ENCODE peak calls at places on chromosome X, in ten cellular contexts. One of them, this sample, is unnamed.

GRCh38 chrX:119194631-119195030 is 41.5 kb upstream of the PGRMC1 start:
- DNase-seq in AG09309: peak
- DNase-seq in WTC11: no peak
- DNase-seq in nephron progenitor cell: no peak
- DNase-seq in GM13976: no peak
- DNase-seq in tibial artery: no peak
- DNase-seq in Peyer's patch: no peak
- DNase-seq in cardiac muscle cell: peak
- DNase-seq in mammary epithelial cell: no peak
- DNase-seq in fibroblast of pulmonary artery: peak
- DNase-seq in this sample: no peak

GRCh38 chrX:51332188-51332942 is at the start of gene NUDT10:
- DNase-seq in AG09309: no peak
- DNase-seq in WTC11: peak
- DNase-seq in nephron progenitor cell: peak
- DNase-seq in GM13976: peak
- DNase-seq in tibial artery: no peak
- DNase-seq in Peyer's patch: peak
- DNase-seq in cardiac muscle cell: peak
- DNase-seq in mammary epithelial cell: peak
- DNase-seq in fibroblast of pulmonary artery: peak
- DNase-seq in this sample: no peak

GRCh38 chrX:40952855-40953254 is 132.4 kb upstream of the USP9X start:
- DNase-seq in AG09309: no peak
- DNase-seq in WTC11: no peak
- DNase-seq in nephron progenitor cell: no peak
- DNase-seq in GM13976: peak
- DNase-seq in tibial artery: no peak
- DNase-seq in Peyer's patch: no peak
- DNase-seq in cardiac muscle cell: no peak
- DNase-seq in mammary epithelial cell: no peak
- DNase-seq in fibroblast of pulmonary artery: peak
- DNase-seq in this sample: peak

GRCh38 chrX:65821721-65822496 is 154.5 kb downstream of the MSN start:
- DNase-seq in AG09309: no peak
- DNase-seq in WTC11: peak
- DNase-seq in nephron progenitor cell: no peak
- DNase-seq in GM13976: peak
- DNase-seq in tibial artery: no peak
- DNase-seq in Peyer's patch: peak
- DNase-seq in cardiac muscle cell: peak
- DNase-seq in mammary epithelial cell: no peak
- DNase-seq in fibroblast of pulmonary artery: no peak
- DNase-seq in this sample: peak

GRCh38 chrX:10121787-10122186 is 35.0 kb upstream of the CLCN4 start:
- DNase-seq in AG09309: no peak
- DNase-seq in WTC11: no peak
- DNase-seq in nephron progenitor cell: no peak
- DNase-seq in GM13976: peak
- DNase-seq in tibial artery: no peak
- DNase-seq in Peyer's patch: peak
- DNase-seq in cardiac muscle cell: no peak
- DNase-seq in mammary epithelial cell: no peak
- DNase-seq in fibroblast of pulmonary artery: no peak
- DNase-seq in this sample: peak

GRCh38 chrX:112654871-112655270 is 24.9 kb downstream of the LHFPL1 start:
- DNase-seq in AG09309: no peak
- DNase-seq in WTC11: no peak
- DNase-seq in nephron progenitor cell: no peak
- DNase-seq in GM13976: no peak
- DNase-seq in tibial artery: no peak
- DNase-seq in Peyer's patch: no peak
- DNase-seq in cardiac muscle cell: no peak
- DNase-seq in mammary epithelial cell: no peak
- DNase-seq in fibroblast of pulmonary artery: peak
- DNase-seq in this sample: no peak

GRCh38 chrX:139639253-139639652 is 68.7 kb downstream of the MCF2 start:
- DNase-seq in AG09309: no peak
- DNase-seq in WTC11: no peak
- DNase-seq in nephron progenitor cell: no peak
- DNase-seq in GM13976: no peak
- DNase-seq in tibial artery: no peak
- DNase-seq in Peyer's patch: no peak
- DNase-seq in cardiac muscle cell: no peak
- DNase-seq in mammary epithelial cell: no peak
- DNase-seq in fibroblast of pulmonary artery: no peak
- DNase-seq in this sample: no peak

GRCh38 chrX:1597345-1598020 is 6.1 kb downstream of the AKAP17A start:
- DNase-seq in AG09309: no peak
- DNase-seq in WTC11: no peak
- DNase-seq in nephron progenitor cell: no peak
- DNase-seq in GM13976: no peak
- DNase-seq in tibial artery: no peak
- DNase-seq in Peyer's patch: no peak
- DNase-seq in cardiac muscle cell: no peak
- DNase-seq in mammary epithelial cell: no peak
- DNase-seq in fibroblast of pulmonary artery: no peak
- DNase-seq in this sample: no peak

GRCh38 chrX:55919367-55920221 is 202.0 kb downstream of the RRAGB start:
- DNase-seq in AG09309: no peak
- DNase-seq in WTC11: no peak
- DNase-seq in nephron progenitor cell: no peak
- DNase-seq in GM13976: peak
- DNase-seq in tibial artery: no peak
- DNase-seq in Peyer's patch: peak
- DNase-seq in cardiac muscle cell: no peak
- DNase-seq in mammary epithelial cell: peak
- DNase-seq in fibroblast of pulmonary artery: no peak
- DNase-seq in this sample: peak

GRCh38 chrX:50609796-50610195 is 139.2 kb upstream of the DGKK start:
- DNase-seq in AG09309: no peak
- DNase-seq in WTC11: no peak
- DNase-seq in nephron progenitor cell: no peak
- DNase-seq in GM13976: no peak
- DNase-seq in tibial artery: no peak
- DNase-seq in Peyer's patch: no peak
- DNase-seq in cardiac muscle cell: no peak
- DNase-seq in mammary epithelial cell: peak
- DNase-seq in fibroblast of pulmonary artery: no peak
- DNase-seq in this sample: no peak

GRCh38 chrX:32116047-32116446 is 1044.2 kb upstream of the FTHL17 start:
- DNase-seq in AG09309: no peak
- DNase-seq in WTC11: no peak
- DNase-seq in nephron progenitor cell: no peak
- DNase-seq in GM13976: no peak
- DNase-seq in tibial artery: no peak
- DNase-seq in Peyer's patch: no peak
- DNase-seq in cardiac muscle cell: no peak
- DNase-seq in mammary epithelial cell: no peak
- DNase-seq in fibroblast of pulmonary artery: no peak
- DNase-seq in this sample: no peak

GRCh38 chrX:71618303-71618721 is at the start of gene CXCR3:
- DNase-seq in AG09309: no peak
- DNase-seq in WTC11: no peak
- DNase-seq in nephron progenitor cell: no peak
- DNase-seq in GM13976: peak
- DNase-seq in tibial artery: no peak
- DNase-seq in Peyer's patch: peak
- DNase-seq in cardiac muscle cell: no peak
- DNase-seq in mammary epithelial cell: no peak
- DNase-seq in fibroblast of pulmonary artery: peak
- DNase-seq in this sample: peak

GRCh38 chrX:155563099-155563498 is 49.7 kb downstream of the TMLHE start:
- DNase-seq in AG09309: no peak
- DNase-seq in WTC11: no peak
- DNase-seq in nephron progenitor cell: no peak
- DNase-seq in GM13976: no peak
- DNase-seq in tibial artery: no peak
- DNase-seq in Peyer's patch: no peak
- DNase-seq in cardiac muscle cell: no peak
- DNase-seq in mammary epithelial cell: no peak
- DNase-seq in fibroblast of pulmonary artery: no peak
- DNase-seq in this sample: no peak

GRCh38 chrX:151763711-151764110 is 29.2 kb downstream of the CNGA2 start:
- DNase-seq in AG09309: no peak
- DNase-seq in WTC11: no peak
- DNase-seq in nephron progenitor cell: no peak
- DNase-seq in GM13976: no peak
- DNase-seq in tibial artery: no peak
- DNase-seq in Peyer's patch: no peak
- DNase-seq in cardiac muscle cell: no peak
- DNase-seq in mammary epithelial cell: no peak
- DNase-seq in fibroblast of pulmonary artery: no peak
- DNase-seq in this sample: no peak

GRCh38 chrX:14409341-14409740 is 120.0 kb upstream of the GLRA2 start:
- DNase-seq in AG09309: no peak
- DNase-seq in WTC11: no peak
- DNase-seq in nephron progenitor cell: no peak
- DNase-seq in GM13976: no peak
- DNase-seq in tibial artery: no peak
- DNase-seq in Peyer's patch: peak
- DNase-seq in cardiac muscle cell: no peak
- DNase-seq in mammary epithelial cell: peak
- DNase-seq in fibroblast of pulmonary artery: peak
- DNase-seq in this sample: no peak

GRCh38 chrX:3231766-3232165 is 114.7 kb downstream of the MXRA5 start:
- DNase-seq in AG09309: no peak
- DNase-seq in WTC11: no peak
- DNase-seq in nephron progenitor cell: no peak
- DNase-seq in GM13976: no peak
- DNase-seq in tibial artery: no peak
- DNase-seq in Peyer's patch: no peak
- DNase-seq in cardiac muscle cell: no peak
- DNase-seq in mammary epithelial cell: no peak
- DNase-seq in fibroblast of pulmonary artery: no peak
- DNase-seq in this sample: no peak

DNA sequence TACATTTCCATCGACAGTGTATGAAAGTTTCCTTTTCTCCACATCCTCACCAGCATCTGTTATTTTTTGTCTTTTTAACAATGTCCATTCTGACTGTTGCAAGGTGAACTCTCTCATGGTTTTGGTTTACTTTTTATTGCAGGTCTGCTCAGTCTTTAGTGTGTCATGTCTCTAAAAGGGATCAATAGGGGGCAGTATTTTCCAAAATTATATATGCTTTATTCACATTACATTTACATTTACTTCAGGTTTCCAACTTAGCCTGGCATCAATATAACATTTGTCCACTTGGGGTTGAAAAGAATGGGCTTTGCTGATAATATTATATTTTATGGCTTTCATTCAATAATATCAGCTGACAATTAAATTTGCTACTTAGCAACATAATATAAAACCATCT is 265.0 kb upstream of the SLITRK2 start:
- DNase-seq in AG09309: no peak
- DNase-seq in WTC11: no peak
- DNase-seq in nephron progenitor cell: no peak
- DNase-seq in GM13976: no peak
- DNase-seq in tibial artery: no peak
- DNase-seq in Peyer's patch: no peak
- DNase-seq in cardiac muscle cell: no peak
- DNase-seq in mammary epithelial cell: no peak
- DNase-seq in fibroblast of pulmonary artery: no peak
- DNase-seq in this sample: no peak
- TF ChIP-seq CTCF in AG09309: no peak
- TF ChIP-seq CTCF in WTC11: no peak
- TF ChIP-seq CTCF in nephron progenitor cell: peak
- TF ChIP-seq CTCF in GM13976: no peak
- TF ChIP-seq CTCF in tibial artery: no peak
- TF ChIP-seq CTCF in Peyer's patch: no peak
- TF ChIP-seq CTCF in cardiac muscle cell: no peak
- TF ChIP-seq CTCF in mammary epithelial cell: peak
- TF ChIP-seq CTCF in fibroblast of pulmonary artery: no peak
- TF ChIP-seq CTCF in this sample: no peak

DNA sequence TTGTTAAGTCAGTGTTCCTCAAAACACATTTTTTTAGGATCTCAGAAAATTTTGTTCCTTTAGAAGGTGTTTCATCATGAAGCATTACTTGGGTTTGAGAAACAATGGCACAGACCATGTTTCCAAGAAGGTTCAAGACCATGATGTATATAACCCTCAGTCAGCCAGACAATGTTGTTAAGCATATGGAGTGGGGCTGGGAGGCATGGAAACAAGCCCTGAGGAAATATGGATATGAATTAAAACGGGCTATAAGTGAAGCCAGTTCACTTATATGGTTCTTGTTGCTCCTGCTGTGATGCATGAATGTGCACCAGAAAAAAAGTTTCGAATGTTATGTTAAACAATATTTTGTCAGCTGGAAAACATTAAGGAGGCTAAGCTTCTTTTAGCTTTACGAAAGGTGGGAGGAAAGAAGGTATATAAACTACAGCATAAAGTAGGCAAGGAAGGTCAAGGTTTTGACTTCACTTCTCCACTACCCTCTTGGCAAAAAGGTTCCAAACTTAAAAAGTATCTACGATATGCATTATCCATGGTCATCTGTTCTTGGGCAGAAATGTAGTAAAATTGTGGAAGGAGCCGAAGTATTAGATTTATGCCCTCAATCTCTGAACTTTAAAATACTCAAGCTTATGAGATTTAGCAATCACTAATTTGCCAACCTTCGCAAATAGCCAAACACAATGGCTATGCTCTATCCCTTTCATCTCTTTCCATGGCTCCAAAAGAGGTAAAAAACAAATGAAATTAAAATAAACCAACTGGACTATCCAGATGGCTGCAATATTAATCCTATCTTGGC is 277.3 kb downstream of the CHIC1 start:
- DNase-seq in AG09309: no peak
- DNase-seq in WTC11: no peak
- DNase-seq in nephron progenitor cell: no peak
- DNase-seq in GM13976: no peak
- DNase-seq in tibial artery: no peak
- DNase-seq in Peyer's patch: no peak
- DNase-seq in cardiac muscle cell: no peak
- DNase-seq in mammary epithelial cell: no peak
- DNase-seq in fibroblast of pulmonary artery: no peak
- DNase-seq in this sample: no peak
- TF ChIP-seq CTCF in AG09309: no peak
- TF ChIP-seq CTCF in WTC11: no peak
- TF ChIP-seq CTCF in nephron progenitor cell: no peak
- TF ChIP-seq CTCF in GM13976: no peak
- TF ChIP-seq CTCF in tibial artery: no peak
- TF ChIP-seq CTCF in Peyer's patch: no peak
- TF ChIP-seq CTCF in cardiac muscle cell: no peak
- TF ChIP-seq CTCF in mammary epithelial cell: no peak
- TF ChIP-seq CTCF in fibroblast of pulmonary artery: no peak
- TF ChIP-seq CTCF in this sample: no peak

GRCh38 chrX:134761788-134762187 is 103.5 kb upstream of the PLAC1 start:
- DNase-seq in AG09309: no peak
- DNase-seq in WTC11: no peak
- DNase-seq in nephron progenitor cell: no peak
- DNase-seq in GM13976: peak
- DNase-seq in tibial artery: no peak
- DNase-seq in Peyer's patch: no peak
- DNase-seq in cardiac muscle cell: peak
- DNase-seq in mammary epithelial cell: no peak
- DNase-seq in fibroblast of pulmonary artery: no peak
- DNase-seq in this sample: peak
- TF ChIP-seq CTCF in AG09309: peak
- TF ChIP-seq CTCF in WTC11: no peak
- TF ChIP-seq CTCF in nephron progenitor cell: no peak
- TF ChIP-seq CTCF in GM13976: peak
- TF ChIP-seq CTCF in tibial artery: no peak
- TF ChIP-seq CTCF in Peyer's patch: peak
- TF ChIP-seq CTCF in cardiac muscle cell: peak
- TF ChIP-seq CTCF in mammary epithelial cell: peak
- TF ChIP-seq CTCF in fibroblast of pulmonary artery: peak
- TF ChIP-seq CTCF in this sample: peak

GRCh38 chrX:11540532-11541377 is 125.0 kb downstream of the ARHGAP6 start:
- DNase-seq in AG09309: no peak
- DNase-seq in WTC11: peak
- DNase-seq in nephron progenitor cell: no peak
- DNase-seq in GM13976: no peak
- DNase-seq in tibial artery: no peak
- DNase-seq in Peyer's patch: no peak
- DNase-seq in cardiac muscle cell: no peak
- DNase-seq in mammary epithelial cell: no peak
- DNase-seq in fibroblast of pulmonary artery: no peak
- DNase-seq in this sample: peak
- TF ChIP-seq CTCF in AG09309: peak
- TF ChIP-seq CTCF in WTC11: no peak
- TF ChIP-seq CTCF in nephron progenitor cell: no peak
- TF ChIP-seq CTCF in GM13976: peak
- TF ChIP-seq CTCF in tibial artery: no peak
- TF ChIP-seq CTCF in Peyer's patch: no peak
- TF ChIP-seq CTCF in cardiac muscle cell: peak
- TF ChIP-seq CTCF in mammary epithelial cell: peak
- TF ChIP-seq CTCF in fibroblast of pulmonary artery: peak
- TF ChIP-seq CTCF in this sample: peak

This sample was measured in GM10248.